ENCODE peak calls at places on chromosome 1, in seven cellular contexts. One of them, this sample, is unnamed.

GRCh38 chr1:170445096-170445495 is 86.9 kb upstream of the GORAB start:
- DNase-seq in heart left ventricle: no peak
- DNase-seq in heart right ventricle: no peak
- DNase-seq in brain microvascular endothelial cell: peak
- DNase-seq in aorta: no peak
- DNase-seq in CD8-positive, alpha-beta T cell: no peak
- DNase-seq in small intestine: no peak
- DNase-seq in this sample: no peak

GRCh38 chr1:54464477-54465146 is 58.4 kb upstream of the SSBP3 start:
- DNase-seq in heart left ventricle: no peak
- DNase-seq in heart right ventricle: no peak
- DNase-seq in brain microvascular endothelial cell: no peak
- DNase-seq in aorta: peak
- DNase-seq in CD8-positive, alpha-beta T cell: no peak
- DNase-seq in small intestine: peak
- DNase-seq in this sample: no peak

GRCh38 chr1:182236651-182237077 is 154.9 kb downstream of the GLUL start:
- DNase-seq in heart left ventricle: no peak
- DNase-seq in heart right ventricle: no peak
- DNase-seq in brain microvascular endothelial cell: no peak
- DNase-seq in aorta: no peak
- DNase-seq in CD8-positive, alpha-beta T cell: no peak
- DNase-seq in small intestine: no peak
- DNase-seq in this sample: no peak

GRCh38 chr1:53327183-53327941 is 508 bp downstream of the LRP8 start:
- DNase-seq in heart left ventricle: peak
- DNase-seq in heart right ventricle: no peak
- DNase-seq in brain microvascular endothelial cell: peak
- DNase-seq in aorta: peak
- DNase-seq in CD8-positive, alpha-beta T cell: peak
- DNase-seq in small intestine: no peak
- DNase-seq in this sample: no peak

GRCh38 chr1:219945795-219946194 is 17.4 kb upstream of the SLC30A10 start:
- DNase-seq in heart left ventricle: no peak
- DNase-seq in heart right ventricle: no peak
- DNase-seq in brain microvascular endothelial cell: no peak
- DNase-seq in aorta: no peak
- DNase-seq in CD8-positive, alpha-beta T cell: no peak
- DNase-seq in small intestine: no peak
- DNase-seq in this sample: no peak

GRCh38 chr1:233409540-233409939 is 82.0 kb downstream of the MAP3K21 start:
- DNase-seq in heart left ventricle: no peak
- DNase-seq in heart right ventricle: no peak
- DNase-seq in brain microvascular endothelial cell: no peak
- DNase-seq in aorta: no peak
- DNase-seq in CD8-positive, alpha-beta T cell: no peak
- DNase-seq in small intestine: no peak
- DNase-seq in this sample: no peak

GRCh38 chr1:43545686-43546387 is 15.2 kb downstream of the PTPRF start:
- DNase-seq in heart left ventricle: no peak
- DNase-seq in heart right ventricle: peak
- DNase-seq in brain microvascular endothelial cell: peak
- DNase-seq in aorta: peak
- DNase-seq in CD8-positive, alpha-beta T cell: no peak
- DNase-seq in small intestine: peak
- DNase-seq in this sample: no peak

GRCh38 chr1:156086256-156086662 is 4.0 kb upstream of the MEX3A start:
- DNase-seq in heart left ventricle: no peak
- DNase-seq in heart right ventricle: no peak
- DNase-seq in brain microvascular endothelial cell: peak
- DNase-seq in aorta: no peak
- DNase-seq in CD8-positive, alpha-beta T cell: no peak
- DNase-seq in small intestine: no peak
- DNase-seq in this sample: no peak

GRCh38 chr1:157478030-157478429 is 74.3 kb downstream of the FCRL5 start:
- DNase-seq in heart left ventricle: no peak
- DNase-seq in heart right ventricle: no peak
- DNase-seq in brain microvascular endothelial cell: no peak
- DNase-seq in aorta: no peak
- DNase-seq in CD8-positive, alpha-beta T cell: no peak
- DNase-seq in small intestine: no peak
- DNase-seq in this sample: no peak

GRCh38 chr1:12047120-12047876 is 15.8 kb upstream of the TNFRSF8 start:
- DNase-seq in heart left ventricle: no peak
- DNase-seq in heart right ventricle: no peak
- DNase-seq in brain microvascular endothelial cell: peak
- DNase-seq in aorta: no peak
- DNase-seq in CD8-positive, alpha-beta T cell: no peak
- DNase-seq in small intestine: no peak
- DNase-seq in this sample: no peak

DNA sequence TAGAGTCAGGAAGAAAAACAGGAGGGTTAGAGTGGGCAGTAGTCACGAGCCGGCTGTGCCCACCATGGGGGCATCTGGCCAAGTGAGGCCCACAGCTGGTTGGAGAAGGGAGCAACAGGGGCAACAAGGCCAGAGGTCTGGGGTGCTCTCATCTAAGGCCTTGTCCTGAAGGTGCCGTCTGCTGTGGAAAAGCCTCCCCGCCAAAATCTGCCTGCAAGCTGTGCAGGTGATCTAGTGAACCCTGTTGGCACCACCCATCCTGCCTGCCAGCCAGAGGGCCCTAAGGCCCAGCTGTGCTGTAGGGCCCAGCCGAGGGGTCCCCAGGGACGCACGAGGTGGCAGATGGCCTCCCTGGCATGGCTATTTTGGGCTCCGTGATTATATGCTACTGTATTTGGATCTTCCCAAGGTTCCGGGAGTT is 51.3 kb downstream of the LGR6 start:
- DNase-seq in heart left ventricle: no peak
- DNase-seq in heart right ventricle: no peak
- DNase-seq in brain microvascular endothelial cell: no peak
- DNase-seq in aorta: no peak
- DNase-seq in CD8-positive, alpha-beta T cell: no peak
- DNase-seq in small intestine: no peak
- DNase-seq in this sample: no peak
- H3K27ac ChIP-seq in heart left ventricle: no peak
- H3K27ac ChIP-seq in heart right ventricle: no peak
- H3K27ac ChIP-seq in brain microvascular endothelial cell: no peak
- H3K27ac ChIP-seq in aorta: peak
- H3K27ac ChIP-seq in CD8-positive, alpha-beta T cell: no peak
- H3K27ac ChIP-seq in small intestine: no peak
- H3K27ac ChIP-seq in this sample: no peak

GRCh38 chr1:10513199-10513598 is 38.4 kb downstream of the PEX14 start:
- DNase-seq in heart left ventricle: no peak
- DNase-seq in heart right ventricle: no peak
- DNase-seq in brain microvascular endothelial cell: no peak
- DNase-seq in aorta: no peak
- DNase-seq in CD8-positive, alpha-beta T cell: no peak
- DNase-seq in small intestine: no peak
- DNase-seq in this sample: no peak

GRCh38 chr1:10515627-10516026 is 40.9 kb downstream of the PEX14 start:
- DNase-seq in heart left ventricle: no peak
- DNase-seq in heart right ventricle: no peak
- DNase-seq in brain microvascular endothelial cell: no peak
- DNase-seq in aorta: peak
- DNase-seq in CD8-positive, alpha-beta T cell: no peak
- DNase-seq in small intestine: no peak
- DNase-seq in this sample: no peak

GRCh38 chr1:10516244-10516643 is 41.5 kb downstream of the PEX14 start:
- DNase-seq in heart left ventricle: no peak
- DNase-seq in heart right ventricle: no peak
- DNase-seq in brain microvascular endothelial cell: no peak
- DNase-seq in aorta: no peak
- DNase-seq in CD8-positive, alpha-beta T cell: no peak
- DNase-seq in small intestine: no peak
- DNase-seq in this sample: no peak

GRCh38 chr1:10516925-10517676 is 42.4 kb downstream of the PEX14 start:
- DNase-seq in heart left ventricle: no peak
- DNase-seq in heart right ventricle: no peak
- DNase-seq in brain microvascular endothelial cell: no peak
- DNase-seq in aorta: no peak
- DNase-seq in CD8-positive, alpha-beta T cell: no peak
- DNase-seq in small intestine: no peak
- DNase-seq in this sample: no peak

DNA sequence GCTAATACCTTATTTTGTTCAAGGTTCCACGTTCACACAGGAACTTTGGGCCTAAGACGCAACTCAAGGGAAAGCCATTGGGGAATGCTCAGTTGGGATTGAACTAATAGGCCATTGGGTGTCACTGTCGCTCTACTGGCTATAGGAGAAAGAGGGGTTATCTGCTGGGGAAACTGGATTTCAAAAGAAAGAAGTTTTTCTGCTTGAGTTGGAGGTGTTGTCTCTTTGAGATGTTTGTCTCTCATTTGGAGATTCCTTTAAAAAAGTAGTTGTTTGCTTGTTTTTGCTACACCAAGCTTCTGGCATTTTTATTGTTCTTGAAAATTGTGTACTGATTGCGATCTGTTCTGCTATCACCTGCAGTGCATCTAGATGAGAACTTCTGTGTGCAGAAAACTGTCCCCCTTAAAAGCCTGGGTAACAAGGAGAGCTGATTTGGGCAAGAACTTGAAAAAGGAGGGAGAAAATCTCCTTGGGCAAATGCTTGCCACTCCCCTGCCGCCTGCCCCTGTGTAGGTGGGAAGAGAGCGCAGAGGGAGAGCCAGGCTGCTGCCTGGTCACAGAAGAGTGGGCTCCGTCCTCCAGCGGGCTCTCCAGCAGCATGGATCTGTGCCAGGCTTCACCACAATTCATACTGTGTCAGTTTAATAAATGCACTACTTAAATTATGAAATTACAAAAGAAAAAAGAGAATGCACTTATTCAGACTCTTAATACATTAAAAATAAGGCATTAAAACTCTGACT is 39.9 kb downstream of the PEX14 start:
- DNase-seq in heart left ventricle: no peak
- DNase-seq in heart right ventricle: no peak
- DNase-seq in brain microvascular endothelial cell: peak
- DNase-seq in aorta: no peak
- DNase-seq in CD8-positive, alpha-beta T cell: no peak
- DNase-seq in small intestine: peak
- DNase-seq in this sample: no peak
- H3K27ac ChIP-seq in heart left ventricle: no peak
- H3K27ac ChIP-seq in heart right ventricle: no peak
- H3K27ac ChIP-seq in brain microvascular endothelial cell: no peak
- H3K27ac ChIP-seq in aorta: no peak
- H3K27ac ChIP-seq in CD8-positive, alpha-beta T cell: no peak
- H3K27ac ChIP-seq in small intestine: no peak
- H3K27ac ChIP-seq in this sample: no peak

DNA sequence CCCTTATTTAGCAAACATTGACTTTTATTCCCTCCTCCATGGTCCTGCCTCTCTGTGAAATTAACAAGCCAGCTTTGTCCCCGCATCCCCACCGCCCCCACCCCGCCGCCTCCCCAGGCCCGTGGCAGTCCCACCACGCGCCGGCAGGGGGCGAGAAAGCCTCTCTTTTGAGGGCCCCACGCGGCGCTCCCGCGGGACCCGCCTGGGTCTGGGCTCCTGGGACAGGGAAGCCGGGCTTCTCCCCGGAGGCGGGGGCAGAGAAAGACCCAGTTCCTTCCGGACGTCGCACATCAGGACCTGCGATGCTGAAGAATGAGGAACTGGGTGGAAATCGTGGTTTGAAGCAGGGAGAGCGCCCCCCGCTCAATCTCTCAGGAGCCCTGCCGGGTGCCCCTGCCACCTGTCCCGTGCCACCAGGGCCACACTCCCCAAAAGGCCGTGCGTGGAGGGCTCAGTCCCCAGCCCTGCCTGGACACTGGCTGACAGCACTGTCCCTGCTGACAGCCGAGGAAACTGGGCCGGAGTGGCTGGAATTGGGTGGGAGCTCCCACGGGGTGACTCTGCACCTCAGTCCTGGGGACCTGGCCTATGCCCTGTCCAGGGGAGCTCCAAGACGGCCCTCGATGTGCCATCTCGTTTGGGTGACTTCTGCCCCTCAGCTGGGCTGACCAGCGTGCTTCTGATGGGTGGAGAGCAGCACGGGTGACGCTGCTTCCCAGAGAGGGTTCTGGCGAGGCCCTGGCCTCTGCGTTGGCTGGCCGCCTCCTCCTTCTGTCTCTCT is 8.6 kb upstream of the ACTRT2 start:
- DNase-seq in heart left ventricle: peak
- DNase-seq in heart right ventricle: peak
- DNase-seq in brain microvascular endothelial cell: no peak
- DNase-seq in aorta: peak
- DNase-seq in CD8-positive, alpha-beta T cell: peak
- DNase-seq in small intestine: peak
- DNase-seq in this sample: no peak
- H3K27ac ChIP-seq in heart left ventricle: no peak
- H3K27ac ChIP-seq in heart right ventricle: no peak
- H3K27ac ChIP-seq in brain microvascular endothelial cell: no peak
- H3K27ac ChIP-seq in aorta: no peak
- H3K27ac ChIP-seq in CD8-positive, alpha-beta T cell: no peak
- H3K27ac ChIP-seq in small intestine: no peak
- H3K27ac ChIP-seq in this sample: no peak

GRCh38 chr1:224786533-224787249 is 142.8 kb upstream of the DNAH14 start:
- DNase-seq in heart left ventricle: no peak
- DNase-seq in heart right ventricle: no peak
- DNase-seq in brain microvascular endothelial cell: peak
- DNase-seq in aorta: no peak
- DNase-seq in CD8-positive, alpha-beta T cell: no peak
- DNase-seq in small intestine: no peak
- DNase-seq in this sample: peak

GRCh38 chr1:224785622-224786021 is 143.9 kb upstream of the DNAH14 start:
- DNase-seq in heart left ventricle: no peak
- DNase-seq in heart right ventricle: no peak
- DNase-seq in brain microvascular endothelial cell: no peak
- DNase-seq in aorta: no peak
- DNase-seq in CD8-positive, alpha-beta T cell: no peak
- DNase-seq in small intestine: no peak
- DNase-seq in this sample: no peak

GRCh38 chr1:224783006-224783651 is 146.3 kb upstream of the DNAH14 start:
- DNase-seq in heart left ventricle: no peak
- DNase-seq in heart right ventricle: no peak
- DNase-seq in brain microvascular endothelial cell: no peak
- DNase-seq in aorta: no peak
- DNase-seq in CD8-positive, alpha-beta T cell: no peak
- DNase-seq in small intestine: no peak
- DNase-seq in this sample: no peak

GRCh38 chr1:224782601-224783000 is 146.9 kb upstream of the DNAH14 start:
- DNase-seq in heart left ventricle: no peak
- DNase-seq in heart right ventricle: no peak
- DNase-seq in brain microvascular endothelial cell: no peak
- DNase-seq in aorta: no peak
- DNase-seq in CD8-positive, alpha-beta T cell: no peak
- DNase-seq in small intestine: no peak
- DNase-seq in this sample: no peak

GRCh38 chr1:224784606-224785328 is 144.7 kb upstream of the DNAH14 start:
- DNase-seq in heart left ventricle: no peak
- DNase-seq in heart right ventricle: no peak
- DNase-seq in brain microvascular endothelial cell: peak
- DNase-seq in aorta: no peak
- DNase-seq in CD8-positive, alpha-beta T cell: no peak
- DNase-seq in small intestine: no peak
- DNase-seq in this sample: no peak
- H3K27ac ChIP-seq in heart left ventricle: no peak
- H3K27ac ChIP-seq in heart right ventricle: no peak
- H3K27ac ChIP-seq in brain microvascular endothelial cell: no peak
- H3K27ac ChIP-seq in aorta: no peak
- H3K27ac ChIP-seq in CD8-positive, alpha-beta T cell: no peak
- H3K27ac ChIP-seq in small intestine: no peak
- H3K27ac ChIP-seq in this sample: no peak